ENCODE peak calls at places on chromosomes 11 and 22, in five cellular contexts. A is mammary epithelial cell, P is SW 1271, E is NCI-H2107, W is NCI-H1092 treated with DMSO at 0.1 percent for 48 hours. J is an unnamed sample.

GRCh38 chr22:39514373-39514973 is 5.9 kb upstream of the ATF4 start:
- DNase-seq in A (no peak), P (no peak), E (no peak), W (peak), J (peak)

GRCh38 chr11:107711861-107712260 is at the start of gene SLN:
- DNase-seq in A (no peak), P (no peak), E (no peak), W (no peak), J (no peak)

GRCh38 chr22:24244144-24244787 is 616 bp downstream of the GGT5 start:
- DNase-seq in A (no peak), P (no peak), E (no peak), W (no peak), J (no peak)

GRCh38 chr11:32072872-32073661 is 17.8 kb upstream of the RCN1 start:
- DNase-seq in A (no peak), P (no peak), E (no peak), W (no peak), J (no peak)

GRCh38 chr22:32800158-32800557 is 1.3 kb upstream of the TIMP3 start:
- DNase-seq in A (no peak), P (no peak), E (no peak), W (no peak), J (no peak)

GRCh38 chr11:115298613-115299012 is 205.6 kb downstream of the CADM1 start:
- DNase-seq in A (no peak), P (no peak), E (no peak), W (peak), J (no peak)

GRCh38 chr11:65491614-65492386 is 7.0 kb upstream of the MALAT1 start:
- DNase-seq in A (peak), P (peak), E (peak), W (peak), J (peak)

GRCh38 chr11:96396637-96397036 is 6.8 kb downstream of the JRKL start:
- DNase-seq in A (no peak), P (no peak), E (no peak), W (no peak), J (no peak)

GRCh38 chr11:15943418-15944197 is 412.7 kb downstream of the SOX6 start:
- DNase-seq in A (no peak), P (no peak), E (no peak), W (peak), J (no peak)

GRCh38 chr22:37746366-37747089 is 49.7 kb downstream of the TRIOBP start:
- DNase-seq in A (peak), P (no peak), E (no peak), W (peak), J (peak)

GRCh38 chr11:71562120-71562519 is 3.2 kb upstream of the KRTAP5-10 start:
- DNase-seq in A (peak), P (no peak), E (no peak), W (no peak), J (no peak)

GRCh38 chr11:3074912-3075589 is 17.8 kb upstream of the CARS1 start:
- DNase-seq in A (no peak), P (no peak), E (peak), W (peak), J (no peak)

GRCh38 chr11:119380816-119381185 is 689 bp downstream of the USP2 start:
- DNase-seq in A (no peak), P (no peak), E (no peak), W (no peak), J (no peak)

GRCh38 chr11:77379253-77379652 is 77.8 kb upstream of the GDPD4 start:
- DNase-seq in A (no peak), P (no peak), E (no peak), W (no peak), J (no peak)

GRCh38 chr11:70732493-70733206 is 334.3 kb downstream of the CTTN start:
- DNase-seq in A (no peak), P (no peak), E (no peak), W (no peak), J (no peak)

GRCh38 chr11:76653674-76654309 is 16.8 kb downstream of the LRRC32 start:
- DNase-seq in A (no peak), P (no peak), E (no peak), W (no peak), J (peak)

GRCh38 chr11:9765320-9766101 is 101.6 kb downstream of the SWAP70 start:
- DNase-seq in A (no peak), P (no peak), E (no peak), W (peak), J (peak)

GRCh38 chr11:122696662-122697061 is 41.1 kb downstream of the UBASH3B start:
- DNase-seq in A (no peak), P (no peak), E (no peak), W (no peak), J (no peak)

GRCh38 chr11:2955896-2956476 is 26.8 kb upstream of the PHLDA2 start:
- DNase-seq in A (no peak), P (no peak), E (no peak), W (no peak), J (no peak)

GRCh38 chr11:46322759-46323158 is 24.5 kb upstream of the DGKZ start:
- DNase-seq in A (no peak), P (no peak), E (no peak), W (no peak), J (peak)

GRCh38 chr11:64245401-64245796 is 1.3 kb downstream of the PPP1R14B start:
- DNase-seq in A (no peak), P (no peak), E (no peak), W (peak), J (no peak)

GRCh38 chr11:7072401-7073028 is 16.3 kb upstream of the RBMXL2 start:
- DNase-seq in A (no peak), P (no peak), E (no peak), W (no peak), J (no peak)

GRCh38 chr22:45516923-45517675 is 14.4 kb downstream of the FBLN1 start:
- DNase-seq in A (peak), P (no peak), E (no peak), W (no peak), J (no peak)

GRCh38 chr11:110438017-110438416 is 8.3 kb downstream of the FDX1 start:
- DNase-seq in A (no peak), P (no peak), E (no peak), W (no peak), J (peak)

GRCh38 chr11:102476069-102476468 is 23.5 kb upstream of the TMEM123 start:
- DNase-seq in A (peak), P (no peak), E (no peak), W (no peak), J (peak)

J was measured in adipocyte.